ENCODE peak calls at places on chromosomes 4 and X, in eight cellular contexts. V is H7; N is non-pigmented ciliary epithelial cell; F is activated T-helper 1 cell treated with anti-CD3 and anti-CD28 coated beads, Interleukin-2, amount 50 U/mL, for 16 hours; M is CD14-positive monocyte; W is ecto neural progenitor cell; X is hippocampal formation; H is stimulated activated effector memory CD8-positive, alpha-beta T cell treated with anti-CD3 and anti-CD28 coated beads, Interleukin-12 subunit alpha, Interleukin-12 subunit beta, amount 100 ng/mL, for 72 hours. U is an unnamed sample.

GRCh38 chrX:20217906-20218305 is 48.8 kb downstream of the RPS6KA3 start:
- DNase-seq in N (no peak), W (no peak), F (no peak), X (no peak), V (no peak), M (no peak), H (no peak), U (no peak)

GRCh38 chrX:17706676-17707075 is 30.6 kb upstream of the SCML1 start:
- DNase-seq in V (no peak), H (no peak), F (no peak), W (no peak), N (peak; percentile 52), M (no peak), X (no peak), U (no peak)

GRCh38 chr4:162523171-162523570 is 359.4 kb upstream of the FSTL5 start:
- DNase-seq in M (no peak), N (peak; percentile 13), X (no peak), H (no peak), W (no peak), F (no peak), V (no peak), U (no peak)

GRCh38 chr4:114281561-114281960 is 302.1 kb upstream of the ARSJ start:
- DNase-seq in V (no peak), H (no peak), M (no peak), N (peak; percentile 84), F (no peak), W (no peak), X (no peak), U (no peak)

GRCh38 chrX:57156397-57157049 is 19.3 kb upstream of the SPIN2A start:
- DNase-seq in W (no peak), V (peak; percentile 37), N (no peak), M (no peak), H (no peak), F (no peak), X (no peak), U (peak; percentile 34)

GRCh38 chr4:185573651-185574199 is 38.4 kb upstream of the PDLIM3 start:
- DNase-seq in X (no peak), M (no peak), V (peak; percentile 68), W (peak; percentile 68), N (peak; percentile 84), F (no peak), H (no peak), U (peak; percentile 33)

GRCh38 chrX:124426824-124427223 is 80.5 kb downstream of the SH2D1A start:
- DNase-seq in M (no peak), N (no peak), X (no peak), W (no peak), H (no peak), V (no peak), F (no peak), U (no peak)

GRCh38 chr4:187618701-187619278 is 376.8 kb upstream of the ZFP42 start:
- DNase-seq in N (peak; percentile 46), H (no peak), F (no peak), X (no peak), W (no peak), M (no peak), V (no peak), U (no peak)

GRCh38 chr4:11011249-11011648 is 326.7 kb upstream of the CLNK start:
- DNase-seq in V (no peak), N (no peak), M (no peak), F (no peak), X (no peak), H (no peak), W (no peak), U (no peak)

GRCh38 chr4:110309686-110310085 is 111.3 kb upstream of the ELOVL6 start:
- DNase-seq in M (no peak), N (no peak), V (no peak), F (no peak), X (no peak), H (no peak), W (no peak), U (no peak)

GRCh38 chrX:138996268-138996667 is 284.8 kb upstream of the FGF13 start:
- DNase-seq in M (no peak), H (no peak), N (no peak), F (no peak), W (no peak), V (no peak), X (no peak), U (no peak)